ENCODE peak calls at places on chromosomes 13 and 19, in five cellular contexts. Y is uterus, J is neural progenitor cell, A is breast epithelium, O is lower lobe of right lung. E is an unnamed sample. For H3K27me3, the result is how much of the 10 kb centered on the place peaks cover.

GRCh38 chr13:99221567-99222239 is 21.0 kb downstream of the UBAC2 start:
- DNase-seq in Y (no peak), J (no peak), A (no peak), O (no peak), E (no peak)

GRCh38 chr19:48900477-48901452 is 653 bp downstream of the NUCB1 start:
- DNase-seq in Y (no peak), J (no peak), A (peak), O (no peak), E (no peak)

GRCh38 chr13:88857256-88857655 is 1186.1 kb downstream of the SLITRK5 start:
- DNase-seq in Y (no peak), J (no peak), A (no peak), O (no peak), E (no peak)

GRCh38 chr19:34088292-34088691 is 84.0 kb upstream of the LSM14A start:
- DNase-seq in Y (no peak), J (no peak), A (no peak), O (no peak), E (no peak)

GRCh38 chr13:106473174-106473573 is 62.3 kb downstream of the EFNB2 start:
- DNase-seq in Y (no peak), J (no peak), A (no peak), O (no peak), E (no peak)

GRCh38 chr13:111319998-111320911 is at the start of gene TEX29:
- DNase-seq in Y (no peak), J (no peak), A (no peak), O (no peak), E (no peak)

GRCh38 chr19:48537541-48537940 is 14.4 kb upstream of the SULT2B1 start:
- DNase-seq in Y (no peak), J (no peak), A (no peak), O (no peak), E (no peak)

GRCh38 chr13:75783906-75784485 is 147.9 kb downstream of the LMO7 start:
- DNase-seq in Y (no peak), J (no peak), A (no peak), O (no peak), E (no peak)

GRCh38 chr19:49210108-49210900 is 52.7 kb downstream of the TRPM4 start:
- DNase-seq in Y (peak), J (peak), A (no peak), O (peak), E (no peak)

GRCh38 chr13:108156749-108157148 is 58.6 kb downstream of the LIG4 start:
- DNase-seq in Y (no peak), J (no peak), A (no peak), O (no peak), E (no peak)

GRCh38 chr13:72886272-72887062 is 104.5 kb downstream of the PIBF1 start:
- DNase-seq in Y (no peak), J (no peak), A (no peak), O (no peak), E (no peak)

GRCh38 chr13:82772802-82773201 is 1109.5 kb downstream of the SLITRK1 start:
- DNase-seq in Y (no peak), J (no peak), A (no peak), O (no peak), E (no peak)

GRCh38 chr13:33069365-33069764 is 53.1 kb downstream of the KL start:
- DNase-seq in Y (no peak), J (no peak), A (no peak), O (no peak), E (no peak)

GRCh38 chr13:110590577-110590976 is 24.8 kb upstream of the NAXD start:
- DNase-seq in Y (no peak), J (no peak), A (peak), O (peak), E (peak)

GRCh38 chr13:103961784-103962183 is 895.6 kb upstream of the SLC10A2 start:
- DNase-seq in Y (no peak), J (no peak), A (no peak), O (no peak), E (no peak)

GRCh38 chr13:75694742-75695141 is 58.6 kb downstream of the LMO7 start:
- DNase-seq in Y (no peak), J (no peak), A (no peak), O (no peak), E (no peak)

GRCh38 chr13:32984857-32985626 is 31.2 kb upstream of the KL start:
- DNase-seq in Y (no peak), J (no peak), A (peak), O (no peak), E (peak)

GRCh38 chr13:78608254-78608704 is 4.9 kb upstream of the POU4F1 start:
- DNase-seq in Y (no peak), J (peak), A (no peak), O (no peak), E (no peak)
- H3K27me3 ChIP-seq in Y (under half), J (half or more), A (under half), O (half or more), E (half or more)

DNA sequence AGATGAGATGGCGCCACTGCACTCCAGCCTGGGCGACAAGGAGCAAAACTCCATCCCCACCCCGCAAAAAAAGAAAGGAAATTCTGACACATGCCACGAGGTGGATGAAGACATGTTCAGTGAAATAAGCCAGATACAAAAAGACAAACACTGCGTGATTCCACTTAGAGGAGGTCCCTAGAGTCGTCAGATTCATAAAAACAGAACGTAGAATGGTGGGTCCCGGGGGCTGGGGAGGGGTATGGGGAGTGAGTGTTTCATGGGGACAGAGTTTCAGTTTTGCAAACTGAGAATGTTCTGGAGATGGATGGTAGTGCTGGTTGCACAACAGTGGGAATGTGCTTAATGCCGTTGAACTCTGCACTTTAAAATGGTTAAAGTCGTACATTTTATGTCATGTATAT is 4.0 kb upstream of the SPC24 start:
- DNase-seq in Y (peak), J (no peak), A (no peak), O (no peak), E (no peak)
- H3K27ac ChIP-seq in Y (peak), J (no peak), A (peak), O (peak), E (no peak)

GRCh38 chr19:12754465-12755196 is 3.0 kb downstream of the BEST2 start:
- DNase-seq in Y (no peak), J (no peak), A (no peak), O (no peak), E (no peak)
- H3K27me3 ChIP-seq in Y (under half), J (half or more), A (under half), O (under half), E (under half)

DNA sequence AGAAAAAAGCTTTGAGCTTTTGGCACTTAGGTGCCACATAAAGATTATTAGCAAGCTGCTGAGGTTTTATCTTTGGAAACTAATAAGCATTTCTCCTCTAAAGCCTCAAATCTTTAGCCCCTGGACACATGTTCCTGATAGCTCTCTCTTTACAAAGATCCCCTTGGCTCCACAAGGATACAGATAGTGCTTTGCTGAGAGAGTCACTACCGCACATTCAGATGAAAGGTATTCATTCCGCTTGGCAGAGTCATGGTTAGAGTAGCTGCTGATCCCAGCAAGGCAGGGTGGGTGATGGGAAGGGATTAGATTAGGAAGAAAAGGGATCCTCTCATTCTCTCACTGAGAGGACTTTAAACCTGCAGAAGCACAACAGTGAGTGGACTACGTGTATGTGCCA is 28.2 kb upstream of the PSG7 start:
- DNase-seq in Y (no peak), J (no peak), A (no peak), O (no peak), E (peak)
- H3K27ac ChIP-seq in Y (no peak), J (no peak), A (no peak), O (no peak), E (peak)

GRCh38 chr19:7434391-7434790 is 54.4 kb downstream of the PEX11G start:
- DNase-seq in Y (no peak), J (no peak), A (no peak), O (no peak), E (no peak)
- H3K27me3 ChIP-seq in Y (under half), J (under half), A (under half), O (under half), E (under half)

GRCh38 chr19:30052122-30053075 is 110.4 kb downstream of the URI1 start:
- DNase-seq in Y (no peak), J (no peak), A (no peak), O (no peak), E (no peak)
- H3K27ac ChIP-seq in Y (no peak), J (no peak), A (no peak), O (no peak), E (no peak)

E was measured in foreskin keratinocyte.